ENCODE peak calls at places on chromosomes 6 and 20, in ten cellular contexts. K is fibroblast of mammary gland, W is Calu3, Y is foreskin fibroblast, V is progenitor cell of endocrine pancreas, O is upper lobe of right lung, J is BJ, H is choroid plexus epithelial cell, A is epithelial cell of esophagus, I is ovary. D is an unnamed sample.
A peak's percentile ranks its signal among the peaks of the same experiment; 100 is the strongest.

GRCh38 chr6:29466241-29466640 is 9.3 kb downstream of the OR2H1 start:
- DNase-seq in Y (no peak), J (no peak), V (no peak), A (no peak), H (no peak), W (no peak), I (no peak), K (no peak), O (no peak), D (no peak)

GRCh38 chr20:33843854-33844253 is 32.7 kb downstream of the CHMP4B start:
- DNase-seq in V (no peak), A (no peak), Y (no peak), J (no peak), I (no peak), W (peak; percentile 53), O (no peak), K (no peak), H (peak; percentile 46), D (peak; percentile 58)

GRCh38 chr20:24990810-24991252 is 1.7 kb downstream of the APMAP start:
- DNase-seq in A (peak; percentile 75), O (no peak), W (no peak), H (no peak), V (no peak), J (no peak), K (no peak), Y (no peak), I (no peak), D (peak; percentile 71)

GRCh38 chr6:137403855-137404254 is 90.3 kb downstream of the OLIG3 start:
- DNase-seq in I (no peak), V (no peak), A (no peak), Y (no peak), H (no peak), K (no peak), J (no peak), W (no peak), O (no peak), D (peak; percentile 78)

GRCh38 chr6:153488267-153488666 is 357.2 kb upstream of the RGS17 start:
- DNase-seq in O (no peak), I (no peak), V (no peak), Y (no peak), K (no peak), W (no peak), J (no peak), A (no peak), H (no peak), D (no peak)

GRCh38 chr20:11229772-11230171 is 556.0 kb upstream of the JAG1 start:
- DNase-seq in A (peak; percentile 59), J (peak; percentile 79), K (peak; percentile 89), Y (peak; percentile 96), H (peak; percentile 96), I (peak; percentile 75), V (no peak), W (peak; percentile 77), O (no peak), D (no peak)

GRCh38 chr6:83092756-83093399 is 25.4 kb downstream of the DOP1A start:
- DNase-seq in I (no peak), Y (no peak), A (no peak), J (no peak), O (no peak), V (no peak), H (peak; percentile 63), K (peak; percentile 57), W (no peak), D (no peak)

GRCh38 chr20:50405235-50405914 is 104.8 kb upstream of the PTPN1 start:
- DNase-seq in I (no peak), W (no peak), O (no peak), H (no peak), J (no peak), Y (no peak), K (no peak), V (no peak), A (no peak), D (no peak)

GRCh38 chr6:29737707-29738630 is 14.7 kb downstream of the HLA-F start:
- DNase-seq in O (no peak), V (no peak), J (no peak), A (peak; percentile 86), W (peak; percentile 82), I (peak; percentile 47), H (peak; percentile 86), Y (peak; percentile 61), K (peak; percentile 83), D (peak; percentile 40)

GRCh38 chr6:152026291-152026690 is 218.8 kb downstream of the ESR1 start:
- DNase-seq in A (no peak), K (no peak), V (no peak), O (no peak), J (no peak), I (no peak), W (no peak), Y (no peak), H (no peak), D (no peak)

GRCh38 chr6:137697267-137697938 is 169.7 kb upstream of the TNFAIP3 start:
- DNase-seq in O (no peak), A (peak; percentile 72), W (no peak), J (no peak), H (no peak), V (no peak), I (peak; percentile 43), K (peak; percentile 28), Y (peak; percentile 63), D (no peak)

GRCh38 chr6:158492881-158493280 is 67.0 kb upstream of the TMEM181 start:
- DNase-seq in K (no peak), Y (no peak), O (no peak), W (no peak), H (no peak), I (no peak), A (no peak), J (no peak), V (no peak), D (no peak)

GRCh38 chr6:18978330-18979128 is 591.4 kb downstream of the RNF144B start:
- DNase-seq in Y (no peak), J (no peak), V (no peak), O (no peak), A (peak; percentile 45), W (peak; percentile 35), H (peak; percentile 26), I (no peak), K (no peak), D (no peak)

GRCh38 chr6:162509821-162510220 is 217.7 kb downstream of the PRKN start:
- DNase-seq in A (no peak), Y (no peak), I (no peak), O (no peak), J (no peak), W (no peak), K (no peak), V (no peak), H (no peak), D (no peak)

GRCh38 chr6:94735270-94735669 is 842.1 kb upstream of the MANEA start:
- DNase-seq in W (no peak), J (no peak), A (no peak), K (no peak), H (no peak), I (no peak), V (no peak), Y (no peak), O (no peak), D (no peak)

GRCh38 chr6:30102701-30103629 is 9.9 kb downstream of the TRIM31 start:
- DNase-seq in Y (peak; percentile 79), I (peak; percentile 88), J (peak; percentile 33), V (peak; percentile 62), W (peak; percentile 90), O (peak; percentile 88), H (peak; percentile 92), K (peak; percentile 85), A (peak; percentile 90), D (peak; percentile 71)

GRCh38 chr6:54243699-54244098 is 64.5 kb upstream of the TINAG start:
- DNase-seq in J (no peak), O (no peak), Y (no peak), A (no peak), I (no peak), K (no peak), W (no peak), H (no peak), V (no peak), D (no peak)

GRCh38 chr20:4297141-4297826 is 281.9 kb upstream of the RNF24 start:
- DNase-seq in V (no peak), H (no peak), O (no peak), W (no peak), J (peak; percentile 46), K (peak; percentile 61), A (no peak), I (no peak), Y (peak; percentile 45), D (no peak)

GRCh38 chr6:119349341-119350201 is at the start of gene MAN1A1:
- DNase-seq in K (peak; percentile 75), W (peak; percentile 85), V (peak; percentile 84), J (no peak), H (peak; percentile 77), A (peak; percentile 63), Y (peak; percentile 83), I (peak; percentile 94), O (peak; percentile 94), D (no peak)
- TF ChIP-seq CTCF in K (no peak), W (no peak), V (no peak), J (no peak), H (no peak), A (no peak), Y (no peak), I (no peak), O (no peak), D (peak; percentile 38)

GRCh38 chr6:118896339-118897136 is 2.6 kb downstream of the ASF1A start:
- DNase-seq in A (peak; percentile 80), J (no peak), O (no peak), H (peak; percentile 80), K (peak; percentile 63), W (no peak), I (no peak), V (no peak), Y (peak; percentile 17), D (no peak)
- TF ChIP-seq CTCF in A (peak; percentile 55), J (peak; percentile 53), O (peak; percentile 40), H (peak; percentile 63), K (peak; percentile 60), W (no peak), I (no peak), V (peak; percentile 60), Y (peak; percentile 33), D (peak; percentile 34)

GRCh38 chr6:99250476-99250875 is 99.0 kb downstream of the FAXC start:
- DNase-seq in J (no peak), V (no peak), H (no peak), O (no peak), K (no peak), A (no peak), Y (no peak), W (no peak), I (no peak), D (no peak)

GRCh38 chr6:99254616-99255550 is 94.6 kb downstream of the FAXC start:
- DNase-seq in Y (no peak), A (no peak), V (no peak), O (no peak), H (no peak), I (no peak), W (no peak), J (no peak), K (no peak), D (no peak)

GRCh38 chr6:99252421-99252820 is 97.1 kb downstream of the FAXC start:
- DNase-seq in K (no peak), H (no peak), O (no peak), Y (no peak), W (no peak), V (no peak), J (no peak), I (no peak), A (no peak), D (no peak)

GRCh38 chr6:99253271-99253670 is 96.2 kb downstream of the FAXC start:
- DNase-seq in Y (no peak), O (no peak), H (no peak), K (no peak), W (no peak), V (no peak), J (no peak), A (no peak), I (no peak), D (no peak)
- TF ChIP-seq CTCF in Y (no peak), O (no peak), H (no peak), K (no peak), W (no peak), V (no peak), J (no peak), A (no peak), I (no peak), D (no peak)

GRCh38 chr20:1325173-1326030 is 3.5 kb downstream of the SDCBP2 start:
- DNase-seq in W (peak; percentile 91), Y (peak; percentile 95), V (peak; percentile 96), I (peak; percentile 99), O (peak; percentile 99), J (peak; percentile 81), A (peak; percentile 95), H (peak; percentile 98), K (peak; percentile 99), D (peak; percentile 81)
- TF ChIP-seq CTCF in W (no peak), Y (no peak), V (peak; percentile 29), I (no peak), O (peak; percentile 26), J (peak; percentile 12), A (no peak), H (no peak), K (no peak), D (peak; percentile 7)